ENCODE peak calls at places on chromosome 17, in seven cellular contexts. U, M, J, R, K, C and G are unnamed samples.

GRCh38 chr17:34581446-34582184 is 2.2 kb downstream of the TMEM132E start:
- DNase-seq in M (no peak), K (no peak), C (no peak), R (no peak), J (no peak), U (no peak), G (peak)

GRCh38 chr17:47884905-47885735 is 10.9 kb upstream of the SP2 start:
- DNase-seq in K (no peak), J (no peak), U (no peak), M (no peak), R (no peak), C (no peak), G (no peak)

GRCh38 chr17:69637399-69638165 is 223.1 kb downstream of the MAP2K6 start:
- DNase-seq in M (peak), C (peak), K (peak), U (peak), R (no peak), J (no peak), G (no peak)

GRCh38 chr17:72404872-72405271 is 284.1 kb downstream of the SOX9 start:
- DNase-seq in R (peak), J (no peak), M (no peak), C (no peak), K (peak), U (peak), G (peak)

GRCh38 chr17:17043668-17044226 is 1.5 kb downstream of the MPRIP start:
- DNase-seq in U (no peak), K (no peak), J (no peak), C (peak), R (no peak), M (no peak), G (peak)

GRCh38 chr17:71023631-71024030 is 854.3 kb downstream of the KCNJ2 start:
- DNase-seq in M (no peak), J (no peak), U (no peak), K (peak), R (peak), C (no peak), G (no peak)

GRCh38 chr17:6749519-6749918 is 6.3 kb upstream of the XAF1 start:
- DNase-seq in U (no peak), M (no peak), R (peak), J (no peak), C (peak), K (no peak), G (no peak)

GRCh38 chr17:37502009-37502936 is 12.6 kb downstream of the DUSP14 start:
- DNase-seq in M (no peak), U (no peak), C (no peak), R (no peak), J (no peak), K (no peak), G (no peak)

GRCh38 chr17:6551356-6551755 is 5.0 kb downstream of the PITPNM3 start:
- DNase-seq in J (no peak), M (no peak), K (no peak), C (peak), R (no peak), U (no peak), G (no peak)

GRCh38 chr17:57257911-57258885 is 1.9 kb downstream of the MSI2 start:
- DNase-seq in R (peak), C (no peak), K (no peak), J (no peak), M (no peak), U (no peak), G (no peak)

GRCh38 chr17:76263896-76264295 is 1.3 kb upstream of the UBALD2 start:
- DNase-seq in R (no peak), U (no peak), K (no peak), J (no peak), M (no peak), C (no peak), G (no peak)

GRCh38 chr17:64247836-64248235 is 15.2 kb downstream of the TEX2 start:
- DNase-seq in J (no peak), K (no peak), R (no peak), M (no peak), U (no peak), C (no peak), G (no peak)

GRCh38 chr17:76196675-76197074 is 43.6 kb downstream of the RNF157 start:
- DNase-seq in U (peak), M (peak), C (no peak), K (peak), R (peak), J (peak), G (no peak)

GRCh38 chr17:42230225-42230624 is 35.9 kb upstream of the GHDC start:
- DNase-seq in J (no peak), U (no peak), C (no peak), M (no peak), R (no peak), K (no peak), G (no peak)

GRCh38 chr17:9661027-9661426 is 15.7 kb downstream of the USP43 start:
- DNase-seq in M (no peak), R (no peak), U (no peak), J (no peak), C (no peak), K (no peak), G (no peak)

GRCh38 chr17:57899391-57899790 is 49.5 kb upstream of the MRPS23 start:
- DNase-seq in K (peak), J (no peak), M (no peak), C (peak), R (no peak), U (no peak), G (no peak)

GRCh38 chr17:38428150-38428642 is at the start of gene ARHGAP23:
- DNase-seq in U (peak), M (peak), C (no peak), R (peak), J (peak), K (peak), G (peak)

GRCh38 chr17:2041561-2042354 is at the start of gene OVCA2:
- DNase-seq in M (peak), C (peak), R (peak), J (peak), K (peak), U (peak), G (peak)

GRCh38 chr17:50181155-50181554 is 15.3 kb downstream of the SGCA start:
- DNase-seq in J (no peak), K (no peak), M (no peak), R (no peak), C (no peak), U (no peak), G (peak)

GRCh38 chr17:79148584-79148983 is 74.0 kb downstream of the ENGASE start:
- DNase-seq in R (no peak), J (no peak), M (no peak), K (no peak), C (no peak), U (no peak), G (no peak)

GRCh38 chr17:43396491-43397060 is 2.2 kb upstream of the ARL4D start:
- DNase-seq in K (no peak), R (no peak), J (no peak), U (no peak), M (no peak), C (no peak), G (no peak)
- H3K4me3 ChIP-seq in K (no peak), R (no peak), J (no peak), U (no peak), M (no peak), C (no peak), G (no peak)

GRCh38 chr17:27553019-27553511 is 77.9 kb upstream of the LGALS9 start:
- DNase-seq in M (no peak), J (no peak), U (no peak), K (no peak), C (peak), R (peak), G (no peak)

GRCh38 chr17:27550974-27551505 is 79.9 kb upstream of the LGALS9 start:
- DNase-seq in J (no peak), U (no peak), M (no peak), K (no peak), C (no peak), R (no peak), G (no peak)

GRCh38 chr17:27551701-27552466 is 79.1 kb upstream of the LGALS9 start:
- DNase-seq in C (peak), M (no peak), K (no peak), J (no peak), R (no peak), U (no peak), G (no peak)

GRCh38 chr17:27554152-27554551 is 76.8 kb upstream of the LGALS9 start:
- DNase-seq in J (no peak), U (no peak), K (peak), R (peak), C (no peak), M (no peak), G (peak)

DNA sequence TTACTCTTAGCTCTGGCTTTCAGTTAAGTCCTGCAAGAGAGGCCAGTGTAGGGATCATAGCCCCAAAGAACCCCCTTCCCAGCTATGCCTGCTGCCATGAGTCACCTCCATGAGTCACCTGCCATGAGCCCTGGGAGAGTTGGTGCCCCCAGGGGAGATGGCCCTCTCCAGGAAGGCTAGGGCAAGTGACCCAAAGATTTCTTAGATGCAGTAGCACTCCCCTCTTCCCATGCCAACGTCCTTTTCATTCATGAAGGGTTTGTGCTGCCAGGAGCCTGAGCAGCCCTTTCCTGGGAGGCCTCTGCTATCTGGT is 78.6 kb upstream of the LGALS9 start:
- DNase-seq in K (peak), J (no peak), U (peak), C (peak), R (peak), M (no peak), G (no peak)
- TF ChIP-seq CTCF in K (no peak), J (no peak), U (no peak), C (peak), R (no peak), M (no peak), G (no peak)

GRCh38 chr17:15351925-15352324 is 10.5 kb upstream of the TEKT3 start:
- DNase-seq in R (peak), C (peak), K (peak), M (no peak), J (no peak), U (peak), G (peak)

GRCh38 chr17:15351487-15351840 is 10.1 kb upstream of the TEKT3 start:
- DNase-seq in U (no peak), R (no peak), M (no peak), J (no peak), C (no peak), K (peak), G (peak)

GRCh38 chr17:15349119-15349518 is 7.7 kb upstream of the TEKT3 start:
- DNase-seq in K (no peak), M (no peak), U (no peak), J (no peak), C (peak), R (no peak), G (no peak)

GRCh38 chr17:15350777-15351486 is 9.5 kb upstream of the TEKT3 start:
- DNase-seq in C (no peak), M (no peak), R (no peak), U (no peak), K (no peak), J (no peak), G (no peak)

DNA sequence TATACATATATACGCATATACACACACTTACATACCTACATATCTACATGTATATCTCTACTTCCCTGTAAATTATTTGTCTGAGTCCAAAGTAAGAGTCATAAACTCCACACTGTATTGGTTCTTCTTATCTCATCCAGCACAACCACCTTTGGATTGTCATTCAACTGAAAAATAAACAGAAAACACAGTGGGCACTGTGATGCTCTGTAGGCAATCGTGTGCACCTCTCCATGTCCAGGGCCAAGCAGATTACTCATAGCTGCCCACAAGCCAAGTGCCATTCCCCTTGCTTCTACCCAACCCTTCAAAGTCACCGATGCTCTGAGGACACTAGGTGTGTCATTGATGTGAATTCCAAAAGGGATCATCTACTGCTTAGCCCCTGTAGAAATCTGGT is 12.9 kb upstream of the TEKT3 start:
- DNase-seq in K (no peak), M (no peak), C (no peak), J (no peak), U (no peak), R (no peak), G (no peak)
- H3K4me3 ChIP-seq in K (no peak), M (no peak), C (no peak), J (no peak), U (no peak), R (no peak), G (no peak)

DNA sequence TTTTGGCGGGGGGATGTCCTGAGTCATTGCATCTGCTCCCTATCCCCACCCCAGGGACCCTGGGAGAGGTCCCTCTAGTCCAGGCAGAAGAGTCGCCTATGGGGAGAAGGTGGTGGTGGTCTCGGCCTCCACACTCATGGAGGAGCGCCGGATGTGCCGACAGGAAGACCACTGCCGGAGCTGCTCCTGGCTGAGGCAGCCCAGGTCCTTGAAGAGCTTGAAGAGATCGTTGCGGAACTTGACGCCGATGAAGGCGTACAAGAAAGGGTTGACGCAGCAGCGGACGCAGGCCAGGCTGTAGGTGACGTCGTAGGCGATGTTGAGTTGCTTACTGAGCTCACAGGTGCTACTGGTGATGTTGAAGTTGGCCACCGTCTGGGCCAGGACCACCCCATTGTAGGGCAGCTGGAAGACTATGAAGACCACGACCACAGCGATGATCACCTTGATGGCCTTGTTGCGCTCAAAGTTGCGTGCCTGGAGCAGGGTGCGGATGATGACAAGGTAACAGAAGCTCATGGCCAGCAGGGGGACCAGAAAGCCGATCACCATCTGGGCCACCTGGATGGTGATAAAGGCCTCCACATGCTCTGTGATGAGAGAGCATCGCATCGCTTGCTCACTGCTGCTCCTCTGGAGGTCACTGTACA is 10.5 kb downstream of the CCR7 start:
- DNase-seq in U (no peak), R (no peak), C (no peak), J (no peak), M (no peak), K (no peak), G (no peak)
- TF ChIP-seq CTCF in U (no peak), R (no peak), C (no peak), J (no peak), M (no peak), K (no peak), G (no peak)

GRCh38 chr17:4221163-4221562 is 42.6 kb downstream of the ANKFY1 start:
- DNase-seq in C (no peak), K (no peak), R (no peak), U (no peak), M (no peak), J (no peak), G (no peak)

GRCh38 chr17:4219241-4219640 is 44.5 kb downstream of the ANKFY1 start:
- DNase-seq in R (no peak), U (no peak), C (peak), J (no peak), K (no peak), M (no peak), G (no peak)

GRCh38 chr17:4215882-4216411 is 47.8 kb downstream of the ANKFY1 start:
- DNase-seq in J (no peak), R (no peak), K (no peak), U (no peak), C (no peak), M (no peak), G (no peak)

GRCh38 chr17:4221899-4222659 is 41.7 kb downstream of the ANKFY1 start:
- DNase-seq in M (no peak), R (no peak), U (no peak), J (no peak), C (no peak), K (no peak), G (no peak)

DNA sequence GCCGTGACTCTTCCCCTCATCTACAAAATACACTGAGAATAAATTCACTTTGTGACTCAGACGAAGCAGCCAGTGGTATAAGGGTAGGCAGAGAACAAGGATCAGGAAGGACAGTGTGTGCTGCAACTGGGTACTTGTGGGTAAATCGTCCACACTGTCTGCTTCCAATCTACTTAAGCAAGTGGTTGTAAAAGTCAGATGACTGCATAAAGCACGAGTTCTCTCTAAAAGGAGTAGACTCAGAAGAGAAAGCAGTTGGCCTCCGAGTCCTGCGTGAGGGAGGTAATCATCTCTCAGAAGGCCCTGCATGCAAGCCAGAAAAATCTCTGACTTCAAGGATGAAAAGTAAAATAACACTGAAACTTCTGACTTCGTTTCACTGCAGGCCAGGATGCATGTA is 43.1 kb downstream of the ANKFY1 start:
- DNase-seq in J (no peak), R (peak), C (no peak), K (peak), U (peak), M (no peak), G (peak)
- H3K4me3 ChIP-seq in J (peak), R (no peak), C (no peak), K (peak), U (no peak), M (no peak), G (peak)

DNA sequence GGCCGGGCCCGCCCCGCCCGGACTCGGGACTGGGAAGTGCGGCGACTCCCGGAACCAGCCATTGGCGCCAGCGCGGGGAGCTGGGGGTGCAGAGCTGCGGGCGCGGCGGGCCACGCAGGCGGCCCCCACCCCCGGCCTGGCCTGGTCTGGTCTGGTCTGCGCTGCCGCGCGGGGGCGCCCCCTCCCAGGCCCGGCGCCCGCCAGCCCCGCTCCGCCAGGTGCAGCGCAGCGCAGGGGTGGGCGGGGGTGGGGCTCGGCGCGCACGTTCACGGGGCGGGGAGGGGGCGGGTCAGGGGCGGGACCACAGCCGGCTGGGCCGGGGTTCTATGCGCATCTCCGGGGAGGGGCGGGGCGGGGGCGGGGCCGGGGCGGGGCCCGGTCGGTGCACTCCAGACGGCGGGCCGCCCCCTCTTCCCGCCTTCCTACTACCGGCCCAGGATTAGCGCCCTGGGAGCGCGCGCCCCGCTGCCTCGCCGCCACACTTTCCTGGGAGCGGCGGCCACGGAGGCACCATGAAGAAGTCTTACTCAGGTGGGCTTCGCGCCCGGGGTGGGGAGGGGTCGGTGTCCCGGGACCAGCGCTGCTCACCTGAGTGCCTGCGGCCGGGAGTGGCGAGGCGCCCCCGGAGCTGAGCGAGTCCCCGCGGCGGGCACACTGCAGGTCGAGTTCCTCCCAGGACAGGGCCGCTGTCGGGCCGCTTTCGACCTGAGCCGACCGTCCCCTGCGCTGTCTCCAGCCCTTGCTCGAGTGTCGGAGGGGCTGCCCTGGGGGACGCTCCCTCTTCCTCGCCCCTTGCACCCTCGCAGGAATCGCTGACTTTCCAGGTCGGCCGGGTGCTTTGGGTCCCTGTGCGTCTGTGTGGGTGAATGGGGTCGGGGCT is 140.5 kb downstream of the SEC14L1 start:
- DNase-seq in R (peak), J (peak), K (peak), M (no peak), C (peak), U (no peak), G (peak)
- TF ChIP-seq CTCF in R (no peak), J (peak), K (no peak), M (no peak), C (peak), U (no peak), G (no peak)

GRCh38 chr17:8190506-8190905 is 526 bp upstream of the BORCS6 start:
- DNase-seq in K (no peak), U (no peak), R (no peak), J (no peak), M (no peak), C (no peak), G (peak)
- H3K4me3 ChIP-seq in K (peak), U (peak), R (peak), J (peak), M (peak), C (no peak), G (peak)

GRCh38 chr17:82153745-82154375 is 55.8 kb upstream of the FASN start:
- DNase-seq in R (peak), J (peak), C (peak), U (peak), K (peak), M (peak), G (peak)
- TF ChIP-seq CTCF in R (peak), J (peak), C (peak), U (peak), K (peak), M (peak), G (peak)